ENCODE peak calls at places on chromosomes 2 and 18, in five cellular contexts. G, O, H, U and R are unnamed samples. For H3K9me3, the result is how much of the 10 kb centered on the place peaks cover.

GRCh38 chr2:52097076-52097475 is 1065.1 kb upstream of the NRXN1 start:
- DNase-seq in O (no peak), U (no peak), G (no peak), H (no peak), R (no peak)

GRCh38 chr2:64326578-64327050 is 127.3 kb upstream of the LGALSL start:
- DNase-seq in O (no peak), G (no peak), U (no peak), H (no peak), R (no peak)

GRCh38 chr2:109623297-109623696 is 9.1 kb downstream of the SOWAHC start:
- DNase-seq in G (no peak), O (no peak), U (no peak), H (no peak), R (no peak)

GRCh38 chr18:49650426-49650891 is 88.6 kb downstream of the LIPG start:
- DNase-seq in H (no peak), U (no peak), G (no peak), O (no peak), R (no peak)

GRCh38 chr2:178448968-178449661 is 1.9 kb downstream of the PRKRA start:
- DNase-seq in U (no peak), H (no peak), O (no peak), G (no peak), R (no peak)

GRCh38 chr2:238138331-238139102 is at the start of gene KLHL30:
- DNase-seq in U (no peak), G (no peak), H (peak), O (no peak), R (no peak)

GRCh38 chr2:231342111-231342711 is 53.3 kb upstream of the B3GNT7 start:
- DNase-seq in G (no peak), O (no peak), U (no peak), H (no peak), R (no peak)

GRCh38 chr2:17757321-17757720 is 3.4 kb downstream of the GEN1 start:
- DNase-seq in O (no peak), G (no peak), U (no peak), H (no peak), R (no peak)

GRCh38 chr2:240874715-240875227 is 6.1 kb downstream of the AGXT start:
- DNase-seq in O (no peak), G (no peak), H (no peak), U (no peak), R (no peak)

GRCh38 chr2:833180-833579 is 117.5 kb upstream of the SNTG2 start:
- DNase-seq in U (no peak), G (no peak), H (no peak), O (no peak), R (no peak)

GRCh38 chr2:191875859-191876258 is 29.0 kb upstream of the CAVIN2 start:
- DNase-seq in G (no peak), H (no peak), O (no peak), U (no peak), R (no peak)

GRCh38 chr2:161307676-161308075 is 549 bp upstream of the PSMD14 start:
- DNase-seq in O (no peak), G (no peak), U (no peak), H (no peak), R (no peak)

DNA sequence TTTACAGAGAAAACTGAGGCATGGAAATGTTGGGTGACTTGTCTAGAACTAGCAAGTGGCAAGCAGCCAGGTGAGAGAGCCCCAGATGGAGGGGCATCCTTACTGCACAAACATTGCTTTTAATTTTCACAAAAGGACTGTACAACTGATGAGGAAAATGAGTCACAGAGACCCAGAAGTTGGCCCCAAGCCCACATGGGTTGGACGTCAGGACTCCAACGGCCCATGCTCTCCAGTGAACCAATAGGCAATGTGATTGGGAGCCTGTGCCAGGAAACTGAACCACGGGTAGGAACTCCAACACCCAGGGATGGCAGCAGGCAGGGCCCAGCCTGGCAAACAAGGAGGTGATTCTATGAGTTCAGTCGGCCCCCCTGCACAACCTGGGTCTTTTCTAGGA is 50.8 kb downstream of the PID1 start:
- DNase-seq in U (no peak), G (no peak), O (no peak), H (no peak), R (no peak)
- H3K9me3 ChIP-seq in U (under half), G (under half), O (under half), H (under half), R (under half)

GRCh38 chr2:212145111-212145510 is 393.5 kb downstream of the ERBB4 start:
- DNase-seq in U (no peak), H (no peak), G (no peak), O (no peak), R (no peak)

GRCh38 chr2:212153923-212154322 is 384.7 kb downstream of the ERBB4 start:
- DNase-seq in G (no peak), O (no peak), H (no peak), U (no peak), R (no peak)

GRCh38 chr2:212142616-212143015 is 396.0 kb downstream of the ERBB4 start:
- DNase-seq in U (no peak), H (no peak), G (no peak), O (no peak), R (no peak)

DNA sequence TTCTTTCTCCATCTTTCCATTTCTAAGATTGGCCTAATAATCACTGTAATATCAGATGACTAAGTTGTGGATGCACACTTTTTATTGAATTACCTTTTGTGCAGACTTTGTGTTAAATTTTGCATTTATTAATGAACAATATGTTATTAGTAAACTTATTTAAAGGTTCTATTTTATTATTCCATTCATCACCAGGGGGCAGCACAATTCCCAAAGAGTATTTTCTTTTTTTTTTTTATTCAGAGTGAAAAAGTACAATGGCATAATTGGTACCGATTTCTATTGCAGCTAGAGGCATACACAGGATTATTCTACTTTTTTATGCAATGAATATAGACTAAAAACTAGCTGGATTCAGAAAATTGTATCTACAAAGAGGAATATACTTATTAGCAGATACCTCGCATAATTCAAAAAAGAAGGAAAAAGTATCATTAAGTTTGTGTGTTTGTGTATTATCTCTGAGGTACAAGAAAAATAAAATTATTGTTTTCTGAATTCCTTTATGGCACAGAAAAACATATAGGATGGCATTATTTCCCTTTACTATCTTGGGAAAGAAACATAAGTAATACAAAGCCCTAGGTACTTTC is 390.6 kb downstream of the ERBB4 start:
- DNase-seq in G (no peak), H (no peak), O (no peak), U (no peak), R (no peak)
- TF ChIP-seq CTCF in G (peak), H (peak), O (no peak), U (peak), R (peak)

GRCh38 chr2:176039375-176039774 is 37.3 kb upstream of the LNPK start:
- DNase-seq in H (no peak), G (no peak), O (no peak), U (no peak), R (no peak)

GRCh38 chr2:176035013-176035691 is 33.1 kb upstream of the LNPK start:
- DNase-seq in H (no peak), U (no peak), G (no peak), O (no peak), R (no peak)

GRCh38 chr2:176038694-176039093 is 36.6 kb upstream of the LNPK start:
- DNase-seq in G (no peak), O (no peak), H (no peak), U (no peak), R (no peak)
- H3K9me3 ChIP-seq in G (under half), O (under half), H (under half), U (under half), R (under half)

GRCh38 chr2:186862869-186863709 is 14.1 kb upstream of the ZSWIM2 start:
- DNase-seq in H (no peak), G (no peak), U (no peak), O (no peak), R (peak)
- TF ChIP-seq CTCF in H (peak), G (peak), U (peak), O (peak), R (peak)